ENCODE peak calls at places on chromosomes 11 and 22, in eight cellular contexts. J is hepatocyte; S is PC-3; R is Peyer's patch; A is heart left ventricle; U is CD8-positive, alpha-beta memory T cell; X is HCT116; Z is left lung. H is an unnamed sample.

GRCh38 chr11:78489184-78489583 is 71.6 kb upstream of the GAB2 start:
- DNase-seq in J (no peak), S (no peak), R (no peak), A (no peak), U (no peak), X (no peak), Z (no peak), H (no peak)

GRCh38 chr11:15673408-15673811 is 558.7 kb downstream of the INSC start:
- DNase-seq in J (no peak), S (no peak), R (no peak), A (peak; percentile 58), U (no peak), X (no peak), Z (no peak), H (no peak)

GRCh38 chr11:86288776-86289507 is 13.1 kb upstream of the HIKESHI start:
- DNase-seq in J (no peak), S (no peak), R (no peak), A (no peak), U (no peak), X (no peak), Z (no peak), H (no peak)

GRCh38 chr22:19085233-19086043 is 36.8 kb downstream of the DGCR2 start:
- DNase-seq in J (peak; percentile 41), S (peak; percentile 51), R (no peak), A (no peak), U (no peak), X (no peak), Z (no peak), H (peak; percentile 24)

GRCh38 chr22:49257551-49257951 is 570.1 kb downstream of the BRD1 start:
- DNase-seq in J (no peak), S (no peak), R (peak; percentile 8), A (no peak), U (no peak), X (no peak), Z (no peak), H (no peak)

GRCh38 chr11:81495699-81496292 is 1237.9 kb downstream of the FAM181B start:
- DNase-seq in J (no peak), S (no peak), R (no peak), A (no peak), U (no peak), X (no peak), Z (no peak), H (no peak)

GRCh38 chr11:87722756-87723599 is 452.3 kb downstream of the RAB38 start:
- DNase-seq in J (peak; percentile 38), S (peak; percentile 64), R (peak; percentile 63), A (no peak), U (no peak), X (no peak), Z (peak; percentile 13), H (peak; percentile 54)

GRCh38 chr11:59560290-59560701 is 49.0 kb downstream of the OR4D9 start:
- DNase-seq in J (peak; percentile 84), S (peak; percentile 96), R (peak; percentile 72), A (no peak), U (peak; percentile 83), X (peak; percentile 85), Z (no peak), H (peak; percentile 88)

GRCh38 chr11:8685820-8686219 is 3.2 kb downstream of the RPL27A start:
- DNase-seq in J (no peak), S (no peak), R (no peak), A (no peak), U (no peak), X (no peak), Z (no peak), H (no peak)

GRCh38 chr11:1158681-1159525 is 1.1 kb downstream of the MUC5AC start:
- DNase-seq in J (no peak), S (no peak), R (peak; percentile 19), A (no peak), U (no peak), X (no peak), Z (peak; percentile 69), H (peak; percentile 26)

GRCh38 chr11:18064450-18065048 is 18.5 kb upstream of the TPH1 start:
- DNase-seq in J (no peak), S (no peak), R (no peak), A (no peak), U (no peak), X (no peak), Z (no peak), H (no peak)

GRCh38 chr11:27718346-27718852 is 18.1 kb upstream of the BDNF start:
- DNase-seq in J (peak; percentile 65), S (peak; percentile 79), R (no peak), A (no peak), U (no peak), X (peak; percentile 73), Z (no peak), H (peak; percentile 83)

GRCh38 chr11:62752177-62752785 is 1.7 kb downstream of the ZBTB3 start:
- DNase-seq in J (no peak), S (no peak), R (no peak), A (no peak), U (no peak), X (no peak), Z (no peak), H (no peak)

GRCh38 chr11:68045900-68046299 is 7.1 kb downstream of the TCIRG1 start:
- DNase-seq in J (no peak), S (no peak), R (no peak), A (no peak), U (no peak), X (no peak), Z (no peak), H (no peak)

GRCh38 chr22:25148149-25148691 is 51.4 kb upstream of the CRYBB3 start:
- DNase-seq in J (peak; percentile 30), S (no peak), R (peak; percentile 72), A (no peak), U (no peak), X (no peak), Z (no peak), H (no peak)

GRCh38 chr22:29519996-29520395 is 33.6 kb downstream of the THOC5 start:
- DNase-seq in J (no peak), S (no peak), R (no peak), A (no peak), U (no peak), X (no peak), Z (no peak), H (no peak)

DNA sequence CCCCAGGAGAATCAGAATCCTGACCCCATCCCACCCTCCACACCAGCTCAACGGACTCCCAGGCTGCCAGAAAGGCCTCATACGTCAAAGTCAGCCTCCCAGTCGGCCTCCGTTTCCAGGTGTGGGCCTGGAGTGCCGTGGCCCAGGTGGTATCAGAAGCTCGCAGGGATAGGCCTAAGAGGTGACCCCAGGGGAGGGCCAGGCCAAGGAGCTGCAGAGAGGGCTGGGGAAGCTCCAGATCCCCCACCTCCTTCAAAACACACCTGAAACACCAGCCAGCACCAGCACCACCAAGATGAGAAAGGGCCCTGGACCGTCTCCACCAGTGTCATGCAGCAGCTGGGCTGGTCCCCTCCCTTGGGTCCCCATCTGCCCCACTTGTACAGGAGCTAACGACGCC is 20.3 kb downstream of the ASCL2 start:
- DNase-seq in J (no peak), S (no peak), R (no peak), A (no peak), U (no peak), X (no peak), Z (peak; percentile 54), H (no peak)
- H3K36me3 ChIP-seq in J (no peaks in the 10 kb centered on the region), S (no peaks in the 10 kb centered on the region), R (no peaks in the 10 kb centered on the region), A (no peaks in the 10 kb centered on the region), U (no peaks in the 10 kb centered on the region), X (no peaks in the 10 kb centered on the region), Z (no peaks in the 10 kb centered on the region), H (no peaks in the 10 kb centered on the region)

DNA sequence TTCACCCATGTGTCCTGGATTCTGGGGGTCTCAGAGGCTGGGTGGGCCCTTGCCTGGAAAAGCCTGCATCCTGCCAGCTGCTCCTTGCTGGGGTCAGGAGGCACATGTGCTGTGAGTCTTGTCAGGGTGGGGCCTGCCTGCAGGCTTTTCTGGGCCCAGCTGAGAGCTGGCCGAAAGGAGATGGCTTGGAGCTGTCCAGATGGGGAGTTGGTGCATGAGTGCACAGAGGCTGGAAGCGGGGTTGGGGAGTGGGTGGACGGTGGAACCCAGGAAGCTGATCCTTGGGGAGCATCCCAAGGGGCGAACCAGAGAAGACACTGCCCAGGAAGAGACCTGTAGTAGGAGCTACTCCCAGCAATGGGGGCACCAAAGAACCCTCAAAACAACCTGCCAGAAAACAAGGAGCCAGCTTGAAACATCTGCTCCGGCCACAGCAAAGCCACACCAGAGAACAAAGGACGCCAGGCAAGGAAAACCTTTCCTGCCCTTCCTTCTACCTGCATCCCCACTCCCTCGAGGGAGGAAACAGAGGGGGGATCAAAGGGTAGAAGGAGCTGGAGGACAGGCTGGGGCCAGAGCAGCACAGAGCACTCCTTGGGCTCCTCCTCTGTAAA is 8.2 kb upstream of the KCTD17 start:
- DNase-seq in J (no peak), S (no peak), R (no peak), A (no peak), U (no peak), X (no peak), Z (no peak), H (no peak)
- H3K4me1 ChIP-seq in J (peaks cover 4% of the 10 kb centered on the region), S (peaks cover 20% of the 10 kb centered on the region), R (no peaks in the 10 kb centered on the region), A (no peaks in the 10 kb centered on the region), U (no peaks in the 10 kb centered on the region), X (peaks cover 6% of the 10 kb centered on the region), Z (peaks cover 17% of the 10 kb centered on the region), H (peaks cover 27% of the 10 kb centered on the region)

DNA sequence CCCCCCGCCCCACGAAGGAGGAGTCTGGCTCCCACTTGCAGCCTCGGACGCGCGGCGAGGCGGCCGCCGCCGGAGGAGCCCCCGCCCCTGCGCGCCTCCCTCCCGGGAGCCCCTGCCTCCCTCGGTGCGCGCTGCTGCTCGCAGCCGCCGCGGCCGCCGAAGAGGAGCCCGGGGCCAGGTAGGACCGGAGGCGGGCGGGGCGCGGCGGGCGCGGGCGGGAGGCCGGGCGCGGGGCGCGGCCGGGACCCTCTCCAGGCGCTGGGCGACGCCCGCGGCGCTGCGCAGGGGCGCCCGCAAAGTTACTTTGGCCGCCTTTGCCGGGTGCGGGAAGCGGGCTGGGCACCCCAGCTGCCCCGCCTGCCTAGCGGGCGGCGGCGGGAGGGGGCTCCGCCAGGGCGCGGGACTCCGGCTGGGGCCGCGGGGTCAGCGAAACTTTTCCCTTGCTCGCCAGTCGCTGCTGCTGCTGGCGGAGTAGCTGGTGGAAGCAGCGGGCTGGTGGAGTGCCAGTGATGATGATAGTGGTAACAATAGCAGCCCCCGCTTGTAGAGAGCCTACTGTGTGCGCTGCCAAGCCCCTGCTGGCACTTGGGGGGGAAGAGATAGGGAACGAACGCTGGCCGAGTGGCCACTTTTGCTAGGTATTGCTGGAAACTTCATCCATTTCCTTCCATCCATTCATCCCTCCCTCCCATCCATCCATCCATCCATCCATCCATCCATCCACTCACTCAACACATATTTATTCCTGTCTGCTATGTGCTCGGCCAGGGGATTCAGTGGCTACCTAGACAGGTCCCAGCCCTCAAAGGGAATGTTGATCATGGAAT is at the start of gene MPPED1:
- DNase-seq in J (no peak), S (no peak), R (no peak), A (peak; percentile 2), U (no peak), X (no peak), Z (no peak), H (no peak)
- H3K4me3 ChIP-seq in J (no peak within 1 kb of the TSS), S (no peak within 1 kb of the TSS), R (no peak within 1 kb of the TSS), A (no peak within 1 kb of the TSS), U (no peak within 1 kb of the TSS), X (no peak within 1 kb of the TSS), Z (no peak within 1 kb of the TSS), H (no peak within 1 kb of the TSS)

DNA sequence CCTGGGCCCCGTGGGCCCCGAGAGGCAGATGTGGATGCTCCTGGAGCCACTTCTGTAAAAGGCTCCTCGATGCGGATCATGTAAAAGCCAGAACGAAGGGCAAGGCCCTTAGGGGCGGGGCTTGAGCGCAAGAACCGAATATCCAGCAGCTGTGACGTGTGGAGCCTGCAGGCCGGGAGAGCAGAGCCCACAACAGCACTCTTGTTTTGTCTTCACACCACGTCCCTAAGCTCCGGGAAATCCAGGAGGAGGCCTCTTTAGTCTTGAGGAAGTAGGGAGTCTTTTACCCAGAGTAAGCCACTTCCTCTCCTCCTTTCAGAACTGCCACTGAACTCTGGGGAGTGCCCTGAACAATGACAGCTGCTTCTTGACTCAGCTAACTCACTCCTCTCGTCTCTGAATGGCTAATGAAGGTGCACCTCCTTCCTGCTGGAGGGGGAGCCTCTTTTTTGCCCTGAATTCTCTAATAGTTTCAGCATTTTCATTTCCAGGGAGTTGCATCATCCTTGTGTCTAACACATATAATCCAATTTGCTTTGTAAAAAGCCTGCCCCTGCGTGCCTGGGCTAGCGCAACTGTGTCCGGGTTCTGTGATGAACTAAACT is 12.5 kb downstream of the L3MBTL2 start:
- DNase-seq in J (peak; percentile 45), S (no peak), R (peak; percentile 68), A (peak; percentile 88), U (peak; percentile 25), X (no peak), Z (no peak), H (no peak)
- H3K36me3 ChIP-seq in J (no peaks in the 10 kb centered on the region), S (peaks cover 3% of the 10 kb centered on the region), R (peaks cover 60% of the 10 kb centered on the region), A (peaks cover 61% of the 10 kb centered on the region), U (peaks cover 25% of the 10 kb centered on the region), X (peaks cover 16% of the 10 kb centered on the region), Z (no peaks in the 10 kb centered on the region), H (no peaks in the 10 kb centered on the region)